ENCODE peak calls at places on chromosomes 6 and 20, in four cellular contexts. O is HepG2, V is H1, I is HCT116. Q is an unnamed sample.

GRCh38 chr6:154572592-154572991 is 62.1 kb upstream of the CNKSR3 start:
- DNase-seq in O (no peak), V (no peak), I (no peak), Q (no peak)

GRCh38 chr6:148997863-148998262 is 251.0 kb downstream of the UST start:
- DNase-seq in O (no peak), V (no peak), I (no peak), Q (peak; percentile 73)

GRCh38 chr6:105428342-105428957 is 25.6 kb upstream of the PREP start:
- DNase-seq in O (peak; percentile 92), V (no peak), I (peak; percentile 33), Q (no peak)

GRCh38 chr6:4327841-4328240 is 192.5 kb upstream of the ECI2 start:
- DNase-seq in O (no peak), V (no peak), I (no peak), Q (no peak)

GRCh38 chr6:75893776-75894152 is 144.7 kb downstream of the MYO6 start:
- DNase-seq in O (no peak), V (no peak), I (no peak), Q (no peak)

GRCh38 chr6:126195625-126196236 is 144.2 kb upstream of the CENPW start:
- DNase-seq in O (no peak), V (no peak), I (no peak), Q (no peak)

GRCh38 chr20:8867346-8867745 is 201.5 kb upstream of the PLCB4 start:
- DNase-seq in O (no peak), V (no peak), I (no peak), Q (no peak)

GRCh38 chr6:11462742-11463414 is 74.7 kb upstream of the TMEM170B start:
- DNase-seq in O (peak; percentile 73), V (no peak), I (no peak), Q (no peak)

GRCh38 chr6:11393713-11394627 is 143.6 kb upstream of the TMEM170B start:
- DNase-seq in O (peak; percentile 54), V (no peak), I (no peak), Q (no peak)

GRCh38 chr6:90463359-90463758 is 123.5 kb downstream of the MAP3K7 start:
- DNase-seq in O (no peak), V (no peak), I (no peak), Q (no peak)

GRCh38 chr6:1901556-1901955 is 291.8 kb downstream of the FOXC1 start:
- DNase-seq in O (peak; percentile 44), V (no peak), I (no peak), Q (no peak)

GRCh38 chr6:105402981-105403935 is at the start of gene PREP:
- DNase-seq in O (peak; percentile 67), V (peak; percentile 85), I (peak; percentile 72), Q (no peak)

GRCh38 chr6:140921366-140922226 is 1211.1 kb upstream of the GJE1 start:
- DNase-seq in O (peak; percentile 61), V (no peak), I (peak; percentile 65), Q (peak; percentile 45)

GRCh38 chr6:125888989-125889656 is 67.4 kb upstream of the HINT3 start:
- DNase-seq in O (peak; percentile 64), V (no peak), I (peak; percentile 24), Q (no peak)

GRCh38 chr20:10784337-10785183 is 110.8 kb upstream of the JAG1 start:
- DNase-seq in O (no peak), V (no peak), I (no peak), Q (no peak)

GRCh38 chr20:973785-974194 is 28.3 kb downstream of the RSPO4 start:
- DNase-seq in O (peak; percentile 64), V (no peak), I (peak; percentile 55), Q (no peak)

GRCh38 chr6:144690659-144691058 is 405.5 kb downstream of the UTRN start:
- DNase-seq in O (no peak), V (no peak), I (no peak), Q (no peak)

GRCh38 chr20:49983123-49983847 is 505 bp downstream of the SNAI1 start:
- DNase-seq in O (no peak), V (no peak), I (no peak), Q (no peak)

GRCh38 chr20:49982072-49982345 is 771 bp upstream of the SNAI1 start:
- DNase-seq in O (no peak), V (no peak), I (no peak), Q (no peak)

GRCh38 chr20:49983848-49984408 is 1.1 kb downstream of the SNAI1 start:
- DNase-seq in O (no peak), V (no peak), I (no peak), Q (no peak)

GRCh38 chr20:49981218-49982071 is 1.3 kb upstream of the SNAI1 start:
- DNase-seq in O (no peak), V (no peak), I (no peak), Q (no peak)

GRCh38 chr20:49982346-49983122 is at the start of gene SNAI1:
- DNase-seq in O (peak; percentile 86), V (peak; percentile 87), I (peak; percentile 66), Q (no peak)
- TF ChIP-seq EZH2 in O (no peak), V (no peak), I (no peak), Q (no peak)

DNA sequence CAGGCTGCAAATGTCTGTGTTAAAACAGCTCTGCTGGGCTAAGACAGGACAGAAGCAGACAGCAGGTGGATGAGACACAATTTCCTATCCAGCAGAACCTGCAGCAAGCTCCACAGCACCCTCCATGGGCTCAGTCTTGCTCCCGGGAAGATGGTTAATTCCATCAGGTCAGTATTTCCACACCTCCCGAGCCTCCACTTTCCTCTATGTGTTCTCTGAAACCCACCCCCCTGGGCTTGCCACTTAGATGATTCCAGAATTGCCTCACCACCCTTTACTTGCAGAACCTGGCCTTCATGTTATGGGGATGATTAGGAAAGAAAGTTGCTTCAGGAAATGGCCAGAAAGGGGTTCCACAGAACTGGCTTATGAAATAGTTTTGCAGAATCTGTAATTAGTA is 43.8 kb downstream of the ERMARD start:
- DNase-seq in O (no peak), V (no peak), I (no peak), Q (no peak)
- TF ChIP-seq POLR2AphosphoS5 in O (no peak), V (no peak), I (no peak), Q (no peak)

GRCh38 chr20:49285233-49285668 is 7.4 kb upstream of the ZNFX1 start:
- DNase-seq in O (no peak), V (no peak), I (no peak), Q (no peak)
- H3K9ac ChIP-seq in O (no peak overlapping the region), V (peak overlapping the region; percentile 5), I (no peak overlapping the region), Q (peak overlapping the region; percentile 2)

GRCh38 chr20:51800132-51800721 is 2.1 kb downstream of the SALL4 start:
- DNase-seq in O (peak; percentile 48), V (peak; percentile 100), I (peak; percentile 35), Q (no peak)

GRCh38 chr20:51801220-51801991 is 915 bp downstream of the SALL4 start:
- DNase-seq in O (no peak), V (peak; percentile 71), I (no peak), Q (no peak)

GRCh38 chr20:51800769-51801219 is 1.5 kb downstream of the SALL4 start:
- DNase-seq in O (no peak), V (no peak), I (no peak), Q (no peak)

GRCh38 chr20:51803157-51803854 is 985 bp upstream of the SALL4 start:
- DNase-seq in O (no peak), V (no peak), I (no peak), Q (no peak)

DNA sequence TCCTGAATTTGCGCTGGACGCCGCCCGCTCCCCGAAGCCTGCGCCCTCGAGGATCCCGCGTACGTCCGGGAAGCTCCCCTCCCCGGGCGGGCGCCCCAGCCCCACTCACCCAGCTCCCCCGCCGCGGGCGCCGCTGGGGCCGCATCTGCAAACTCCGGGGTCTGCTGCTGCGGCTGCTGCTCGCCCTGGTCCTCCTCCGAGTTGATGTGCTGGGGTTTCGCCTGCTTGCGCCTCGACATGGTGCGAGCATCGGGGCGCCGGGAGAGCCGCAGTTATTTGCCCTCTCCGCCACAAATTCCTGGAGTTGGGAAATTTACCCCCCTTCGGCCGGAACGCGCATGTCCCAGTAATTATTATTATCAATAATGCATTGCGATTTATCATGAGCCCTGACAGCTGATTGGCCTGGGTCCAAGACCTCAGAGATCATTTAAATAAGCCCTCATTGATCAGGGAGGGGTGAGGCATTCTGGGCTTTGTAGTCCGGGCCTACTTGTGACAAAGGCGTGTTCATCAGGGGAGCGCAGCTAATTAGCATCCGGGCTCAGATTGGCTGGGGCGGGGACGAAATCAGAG is at the start of gene SALL4:
- DNase-seq in O (no peak), V (peak; percentile 83), I (no peak), Q (no peak)
- TF ChIP-seq EZH2 in O (no peak), V (no peak), I (no peak), Q (no peak)

DNA sequence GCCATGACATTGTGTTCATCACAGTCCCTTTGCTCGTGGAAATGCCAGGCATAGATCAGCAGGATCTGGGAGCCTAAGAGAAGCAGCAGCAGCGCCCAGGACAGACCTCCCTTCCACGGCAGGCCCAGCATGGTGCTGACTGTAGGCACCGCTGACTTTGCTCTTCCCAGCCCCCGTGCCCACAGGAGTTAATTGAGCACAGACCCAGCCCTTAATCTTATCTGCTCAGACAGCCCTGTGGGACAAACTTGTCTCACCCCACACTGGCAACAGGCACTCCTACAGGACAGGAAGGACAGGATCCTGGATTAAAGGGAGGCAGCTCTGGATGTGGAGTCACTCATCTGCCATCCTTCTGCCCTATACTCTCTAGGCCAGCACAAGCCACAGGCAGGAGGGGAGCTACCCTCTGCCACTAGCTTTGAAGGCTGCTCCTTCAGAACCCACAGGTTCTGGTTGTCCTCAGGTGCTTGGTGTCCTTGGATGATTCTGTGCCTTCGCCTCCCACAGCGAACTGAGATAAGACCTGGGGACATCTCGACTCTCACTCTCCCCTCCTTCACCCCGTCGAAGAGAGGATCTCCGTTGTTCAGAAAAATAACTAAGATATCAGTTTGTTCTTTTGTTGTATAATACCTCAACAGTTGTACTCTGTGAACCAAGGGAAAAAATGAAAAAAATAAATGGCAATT is at the start of gene CST9L:
- DNase-seq in O (no peak), V (no peak), I (no peak), Q (no peak)
- TF ChIP-seq POLR2AphosphoS5 in O (no peak), V (no peak), I (no peak), Q (no peak)

DNA sequence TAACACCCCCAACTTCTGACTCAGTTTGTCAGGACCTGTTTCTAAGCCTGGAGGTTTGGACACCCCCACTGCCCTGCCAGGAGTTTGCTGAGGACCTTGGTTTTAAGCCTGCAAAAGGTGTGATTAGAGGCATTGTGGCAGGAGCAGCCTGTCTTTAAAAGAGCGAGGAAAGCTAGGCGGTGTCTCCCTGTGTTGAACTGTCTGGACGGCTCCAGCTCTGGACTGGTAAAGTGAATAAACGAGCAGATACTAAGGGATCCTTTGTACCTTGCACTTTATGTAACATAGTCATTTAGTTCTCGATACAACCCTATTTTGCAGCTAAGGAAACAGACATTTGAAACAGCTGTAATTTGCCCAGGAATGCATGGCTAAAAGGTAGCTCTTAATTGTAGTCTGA is 14.4 kb downstream of the FAM83D start:
- DNase-seq in O (no peak), V (no peak), I (no peak), Q (no peak)
- H3K9ac ChIP-seq in O (no peak overlapping the region), V (no peak overlapping the region), I (no peak overlapping the region), Q (no peak overlapping the region)

GRCh38 chr6:165988306-165988756 is 179.3 kb downstream of the TBXT start:
- DNase-seq in O (no peak), V (peak; percentile 78), I (no peak), Q (no peak)

GRCh38 chr6:165985926-165986646 is 181.6 kb downstream of the TBXT start:
- DNase-seq in O (no peak), V (peak; percentile 61), I (no peak), Q (no peak)

GRCh38 chr6:165987483-165988305 is 180.0 kb downstream of the TBXT start:
- DNase-seq in O (no peak), V (peak; percentile 62), I (no peak), Q (no peak)

GRCh38 chr6:165985281-165985925 is 182.2 kb downstream of the TBXT start:
- DNase-seq in O (no peak), V (no peak), I (no peak), Q (no peak)

GRCh38 chr6:165986647-165987482 is 180.8 kb downstream of the TBXT start:
- DNase-seq in O (no peak), V (peak; percentile 53), I (no peak), Q (no peak)
- TF ChIP-seq EZH2 in O (no peak), V (peak; percentile 89), I (no peak), Q (no peak)

Q was measured in SK-N-MC.